ENCODE peak calls at places on chromosomes 4 and X, in six cellular contexts. H is DND-41, E is fibroblast of the aortic adventitia, N is fibroblast of mammary gland, S is mammary epithelial cell, X is foreskin fibroblast. M is an unnamed sample.

GRCh38 chrX:108171671-108172070 is 80.1 kb downstream of the ATG4A start:
- DNase-seq in E (no peak), X (no peak), S (no peak), H (no peak), N (no peak), M (no peak)

GRCh38 chr4:88985088-88985779 is 71.8 kb downstream of the FAM13A start:
- DNase-seq in E (peak; percentile 91), X (peak; percentile 88), H (no peak), S (peak; percentile 43), N (peak; percentile 95), M (no peak)

GRCh38 chr4:152009046-152009445 is 248.2 kb upstream of the GATB start:
- DNase-seq in X (no peak), S (no peak), E (no peak), N (no peak), H (no peak), M (no peak)

GRCh38 chr4:48986654-48987164 is 634 bp downstream of the CWH43 start:
- DNase-seq in N (no peak), E (no peak), X (no peak), S (no peak), H (no peak), M (no peak)

GRCh38 chr4:112109455-112110425 is 35.5 kb upstream of the FAM241A start:
- DNase-seq in H (no peak), X (no peak), S (peak; percentile 55), E (peak; percentile 81), N (peak; percentile 30), M (no peak)

GRCh38 chr4:84685105-84685504 is 102.2 kb downstream of the CDS1 start:
- DNase-seq in N (no peak), E (no peak), H (no peak), S (no peak), X (no peak), M (no peak)

GRCh38 chr4:60461551-60461950 is 738.6 kb upstream of the ADGRL3 start:
- DNase-seq in E (no peak), H (no peak), X (no peak), N (no peak), S (no peak), M (no peak)

GRCh38 chr4:6330384-6330767 is 60.7 kb downstream of the WFS1 start:
- DNase-seq in S (no peak), H (no peak), X (no peak), N (no peak), E (no peak), M (no peak)

GRCh38 chr4:104524026-104524425 is 29.3 kb upstream of the CXXC4 start:
- DNase-seq in N (no peak), E (no peak), H (no peak), S (no peak), X (no peak), M (no peak)

GRCh38 chrX:140744085-140744484 is 34.5 kb downstream of the LINC00632 start:
- DNase-seq in E (no peak), X (no peak), H (peak; percentile 48), S (no peak), N (no peak), M (peak; percentile 95)

GRCh38 chr4:119025916-119026661 is 109.5 kb upstream of the MYOZ2 start:
- DNase-seq in H (no peak), E (peak; percentile 97), S (peak; percentile 84), N (peak; percentile 95), X (peak; percentile 84), M (no peak)

GRCh38 chr4:113878718-113879117 is 100.7 kb downstream of the ARSJ start:
- DNase-seq in S (peak; percentile 25), H (no peak), X (peak; percentile 20), E (no peak), N (peak; percentile 25), M (no peak)

GRCh38 chrX:13197961-13198761 is 121.7 kb downstream of the ATXN3L start:
- DNase-seq in H (no peak), S (peak; percentile 20), E (no peak), X (no peak), N (no peak), M (no peak)

GRCh38 chr4:89598602-89599001 is 238.4 kb downstream of the SNCA start:
- DNase-seq in H (no peak), N (peak; percentile 32), X (no peak), E (peak; percentile 4), S (peak; percentile 11), M (peak; percentile 5)

GRCh38 chr4:41957634-41958033 is 22.4 kb downstream of the TMEM33 start:
- DNase-seq in X (no peak), H (peak; percentile 18), N (peak; percentile 28), S (no peak), E (no peak), M (peak; percentile 50)

GRCh38 chr4:139738846-139739613 is 73.4 kb downstream of the MGST2 start:
- DNase-seq in H (no peak), N (peak; percentile 63), X (no peak), E (peak; percentile 25), S (no peak), M (no peak)

GRCh38 chr4:25908491-25908901 is 5.5 kb upstream of the SMIM20 start:
- DNase-seq in X (peak; percentile 96), H (no peak), E (peak; percentile 89), N (peak; percentile 99), S (peak; percentile 88), M (no peak)

GRCh38 chr4:55666535-55666934 is 30.4 kb upstream of the NMU start:
- DNase-seq in H (no peak), S (no peak), N (no peak), E (no peak), X (no peak), M (no peak)

GRCh38 chr4:188439641-188440311 is 300.5 kb downstream of the TRIML1 start:
- DNase-seq in E (no peak), H (no peak), X (no peak), S (peak; percentile 86), N (peak; percentile 30), M (no peak)

GRCh38 chrX:1912193-1912592 is 297.3 kb downstream of the ASMT start:
- DNase-seq in X (no peak), E (no peak), N (no peak), S (no peak), H (no peak), M (no peak)

GRCh38 chrX:10949541-10949940 is 161.6 kb upstream of the HCCS start:
- DNase-seq in E (no peak), H (no peak), S (no peak), N (no peak), X (no peak), M (no peak)

GRCh38 chrX:65601530-65602281 is 65.7 kb upstream of the MSN start:
- DNase-seq in S (peak; percentile 54), H (peak; percentile 5), X (peak; percentile 81), N (peak; percentile 91), E (peak; percentile 92), M (no peak)

GRCh38 chr4:31045724-31046318 is 325.7 kb downstream of the PCDH7 start:
- DNase-seq in X (no peak), S (peak; percentile 14), H (no peak), E (peak; percentile 57), N (peak; percentile 32), M (peak; percentile 12)

GRCh38 chrX:56764153-56764974 is 35.3 kb downstream of the NBDY start:
- DNase-seq in H (peak; percentile 78), X (peak; percentile 41), E (peak; percentile 96), N (peak; percentile 91), S (peak; percentile 79), M (peak; percentile 80)

GRCh38 chr4:3219761-3220481 is 29.0 kb upstream of the MSANTD1 start:
- DNase-seq in H (no peak), S (no peak), N (no peak), X (no peak), E (no peak), M (no peak)

GRCh38 chr4:169098054-169098896 is 88.2 kb upstream of the CBR4 start:
- DNase-seq in S (no peak), N (no peak), X (no peak), H (no peak), E (no peak), M (no peak)

GRCh38 chr4:121554377-121554776 is 142.4 kb downstream of the ANXA5 start:
- DNase-seq in N (peak; percentile 74), E (peak; percentile 76), S (no peak), X (peak; percentile 51), H (no peak), M (no peak)

GRCh38 chr4:53937918-53938317 is 126.5 kb downstream of the CHIC2 start:
- DNase-seq in E (peak; percentile 89), X (peak; percentile 40), S (peak; percentile 39), H (no peak), N (peak; percentile 80), M (no peak)

GRCh38 chrX:7574325-7574724 is 268.6 kb upstream of the VCX start:
- DNase-seq in E (no peak), S (peak; percentile 64), X (no peak), N (peak; percentile 8), H (peak; percentile 49), M (peak; percentile 21)

GRCh38 chrX:47595701-47596655 is 13.7 kb downstream of the TIMP1 start:
- DNase-seq in S (no peak), X (peak; percentile 63), N (peak; percentile 85), H (no peak), E (peak; percentile 93), M (peak; percentile 1)

GRCh38 chr4:150280975-150281374 is 202.7 kb downstream of the DCLK2 start:
- DNase-seq in N (no peak), H (no peak), S (no peak), X (no peak), E (no peak), M (no peak)
- H3K4me3 ChIP-seq in N (no peak overlapping the region), H (no peak overlapping the region), S (peak overlapping the region; percentile 3), X (no peak overlapping the region), E (no peak overlapping the region), M (no peak overlapping the region)

DNA sequence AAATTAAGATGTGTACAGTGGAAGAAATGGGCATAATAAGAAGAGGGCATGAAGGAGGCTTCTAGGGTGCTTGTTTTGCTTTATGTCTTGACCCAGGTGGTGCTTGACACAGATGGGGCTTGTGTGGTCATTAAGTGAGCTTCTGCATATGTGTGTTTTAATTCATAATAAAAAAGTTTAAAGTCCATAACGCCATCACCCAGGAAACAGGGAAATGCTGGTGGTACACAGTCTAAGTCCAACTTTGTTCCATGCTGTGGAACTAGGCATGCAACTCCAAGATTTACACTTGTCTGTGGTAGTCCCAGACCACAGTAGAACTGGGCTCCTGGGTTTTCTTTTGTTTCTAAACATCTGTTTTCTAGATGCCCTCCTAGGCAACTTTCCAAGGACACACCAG is 511.9 kb downstream of the MID1IP1 start:
- DNase-seq in N (no peak), S (no peak), X (no peak), H (no peak), E (no peak), M (no peak)
- H3K4me3 ChIP-seq in N (no peak overlapping the region), S (no peak overlapping the region), X (no peak overlapping the region), H (no peak overlapping the region), E (no peak overlapping the region), M (no peak overlapping the region)

GRCh38 chrX:24242649-24243556 is 71.0 kb downstream of the SUPT20HL2 start:
- DNase-seq in X (peak; percentile 74), S (no peak), N (peak; percentile 96), H (no peak), E (peak; percentile 93), M (no peak)
- H3K4me3 ChIP-seq in X (no peak overlapping the region), S (no peak overlapping the region), N (no peak overlapping the region), H (no peak overlapping the region), E (no peak overlapping the region), M (no peak overlapping the region)

GRCh38 chrX:52262195-52262546 is 77.5 kb downstream of the MAGED4 start:
- DNase-seq in N (no peak), H (peak; percentile 3), S (peak; percentile 0), E (no peak), X (no peak), M (no peak)
- H3K4me3 ChIP-seq in N (peak overlapping the region; percentile 78), H (peak overlapping the region; percentile 68), S (peak overlapping the region; percentile 67), E (peak overlapping the region; percentile 87), X (peak overlapping the region; percentile 79), M (peak overlapping the region; percentile 62)

GRCh38 chr4:73589261-73589847 is 30.9 kb downstream of the RASSF6 start:
- DNase-seq in S (peak; percentile 86), E (peak; percentile 92), N (peak; percentile 92), H (no peak), X (peak; percentile 75), M (no peak)
- H3K4me3 ChIP-seq in S (no peak overlapping the region), E (no peak overlapping the region), N (no peak overlapping the region), H (no peak overlapping the region), X (no peak overlapping the region), M (no peak overlapping the region)

M was measured in Jurkat, Clone E6-1.